ENCODE peak calls at places on chromosomes 2 and 18, in six cellular contexts. C is HepG2, G is K562, F is H1, A is GM12878, X is GM12891. K is an unnamed sample.

GRCh38 chr18:23397907-23398306 is 55.2 kb upstream of the RIOK3 start:
- DNase-seq in X (no peak), F (no peak), A (no peak), C (no peak), G (no peak), K (no peak)

GRCh38 chr2:30403592-30404353 is 43.3 kb upstream of the LCLAT1 start:
- DNase-seq in C (no peak), A (no peak), F (no peak), G (no peak), X (no peak), K (no peak)

GRCh38 chr2:3656762-3657691 is 973 bp upstream of the ALLC start:
- DNase-seq in F (no peak), X (no peak), C (peak; percentile 92), A (no peak), G (no peak), K (no peak)

GRCh38 chr2:75238670-75239330 is 39.5 kb upstream of the TACR1 start:
- DNase-seq in A (no peak), F (no peak), C (no peak), G (no peak), X (no peak), K (no peak)

GRCh38 chr2:12941203-12941602 is 224.5 kb downstream of the TRIB2 start:
- DNase-seq in X (no peak), A (no peak), G (no peak), C (no peak), F (no peak), K (no peak)

GRCh38 chr2:110114007-110114591 is 1.5 kb downstream of the MALL start:
- DNase-seq in C (peak; percentile 47), X (no peak), G (no peak), F (no peak), A (no peak), K (no peak)

GRCh38 chr2:20507711-20508110 is 60.8 kb downstream of the RHOB start:
- DNase-seq in C (no peak), F (no peak), X (no peak), G (no peak), A (no peak), K (no peak)

GRCh38 chr2:120653871-120654270 is 81.8 kb upstream of the GLI2 start:
- DNase-seq in F (no peak), A (no peak), G (no peak), X (no peak), C (no peak), K (no peak)

GRCh38 chr18:72895548-72895947 is 27.8 kb upstream of the NETO1 start:
- DNase-seq in A (no peak), F (no peak), X (no peak), C (no peak), G (no peak), K (no peak)

GRCh38 chr2:235551965-235552364 is 58.1 kb downstream of the AGAP1 start:
- DNase-seq in A (no peak), G (peak; percentile 20), C (peak; percentile 81), F (no peak), X (no peak), K (no peak)

GRCh38 chr2:209868595-209868994 is 97.0 kb downstream of the UNC80 start:
- DNase-seq in X (no peak), A (no peak), G (no peak), C (no peak), F (no peak), K (no peak)

GRCh38 chr2:32632089-32632488 is 4.2 kb downstream of the TTC27 start:
- DNase-seq in A (no peak), X (no peak), C (no peak), G (peak; percentile 20), F (no peak), K (no peak)

GRCh38 chr2:15561574-15562344 is 625 bp upstream of the NBAS start:
- DNase-seq in F (no peak), X (no peak), A (no peak), G (peak; percentile 65), C (peak; percentile 14), K (no peak)

GRCh38 chr18:35851286-35851967 is 121.1 kb upstream of the RMP24 start:
- DNase-seq in F (peak; percentile 53), G (no peak), C (no peak), A (no peak), X (no peak), K (no peak)

GRCh38 chr2:55986700-55987440 is 63.3 kb upstream of the EFEMP1 start:
- DNase-seq in X (no peak), F (no peak), A (no peak), G (no peak), C (no peak), K (no peak)

GRCh38 chr2:47323009-47323821 is 79.7 kb upstream of the MSH2 start:
- DNase-seq in A (peak; percentile 66), C (peak; percentile 69), F (peak; percentile 94), X (peak; percentile 51), G (peak; percentile 84), K (peak; percentile 60)
- TF ChIP-seq POLR2A in A (no peak), C (no peak), F (no peak), X (no peak), G (no peak), K (no peak)

DNA sequence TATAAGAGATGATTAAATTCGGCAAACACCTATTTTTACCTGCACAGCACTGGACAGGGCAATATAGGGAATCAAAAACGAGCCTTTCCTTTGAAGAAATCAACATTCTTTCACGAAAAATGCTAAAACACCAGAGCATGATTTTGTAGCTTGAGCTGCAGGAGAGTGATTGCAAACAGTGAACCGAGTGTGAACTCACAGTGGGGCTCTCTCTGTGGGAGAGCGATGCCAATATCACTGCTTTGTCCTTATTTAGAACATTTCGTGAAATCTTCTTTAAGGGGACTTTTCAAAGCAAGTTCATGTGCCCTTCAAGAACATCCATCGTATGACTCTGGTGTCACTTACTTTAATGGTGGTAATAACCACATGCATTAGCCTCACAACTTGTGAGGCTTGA is 238.8 kb downstream of the CD226 start:
- DNase-seq in G (no peak), A (no peak), X (no peak), F (no peak), C (no peak), K (no peak)
- TF ChIP-seq POLR2AphosphoS5 in G (no peak), A (no peak), X (no peak), F (no peak), C (no peak), K (no peak)

DNA sequence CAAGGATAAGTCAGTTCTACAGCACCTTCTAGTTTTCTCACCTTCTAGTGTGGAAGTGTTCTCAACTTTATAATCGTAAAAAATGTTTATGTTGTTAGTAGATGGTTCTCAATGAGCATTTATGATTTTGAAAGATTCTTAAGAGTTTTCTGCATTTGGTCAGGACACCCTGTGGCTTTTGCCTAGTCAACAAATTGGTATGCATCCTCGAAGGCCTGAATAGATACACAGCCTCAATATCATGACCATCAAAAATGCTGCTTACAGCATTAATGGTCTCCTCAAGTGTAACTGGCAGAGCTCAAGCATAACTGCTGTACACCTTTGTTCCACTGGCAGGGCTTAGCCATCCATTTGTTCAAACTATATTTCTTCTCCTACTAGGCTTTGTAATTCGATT is 96.7 kb downstream of the CRACDL start:
- DNase-seq in G (no peak), A (no peak), F (no peak), X (no peak), C (no peak), K (no peak)
- TF ChIP-seq TAF1 in G (no peak), A (no peak), F (no peak), X (no peak), C (no peak), K (no peak)

GRCh38 chr2:18422416-18423165 is 137.9 kb downstream of the RDH14 start:
- DNase-seq in G (no peak), X (no peak), A (no peak), C (no peak), F (no peak), K (no peak)

GRCh38 chr2:18428516-18428915 is 131.9 kb downstream of the RDH14 start:
- DNase-seq in A (no peak), X (no peak), F (no peak), G (no peak), C (no peak), K (no peak)

GRCh38 chr2:18426174-18426573 is 134.3 kb downstream of the RDH14 start:
- DNase-seq in F (no peak), G (no peak), C (no peak), X (no peak), A (no peak), K (no peak)

GRCh38 chr2:18425186-18425585 is 135.3 kb downstream of the RDH14 start:
- DNase-seq in G (no peak), X (no peak), C (no peak), A (no peak), F (no peak), K (no peak)

GRCh38 chr2:18423636-18424035 is 136.8 kb downstream of the RDH14 start:
- DNase-seq in A (no peak), C (no peak), G (no peak), F (no peak), X (no peak), K (no peak)
- TF ChIP-seq POLR2A in A (no peak), C (no peak), G (no peak), F (no peak), X (no peak), K (no peak)

GRCh38 chr2:105455488-105455991 is 56.7 kb upstream of the FHL2 start:
- DNase-seq in C (peak; percentile 70), X (no peak), G (no peak), A (no peak), F (no peak), K (no peak)

GRCh38 chr2:105464325-105464724 is 65.5 kb upstream of the FHL2 start:
- DNase-seq in C (no peak), F (no peak), X (no peak), A (no peak), G (no peak), K (no peak)

GRCh38 chr2:105454801-105455485 is 56.1 kb upstream of the FHL2 start:
- DNase-seq in A (peak; percentile 1), C (peak; percentile 55), G (peak; percentile 37), X (no peak), F (no peak), K (no peak)

GRCh38 chr2:105458076-105458475 is 59.2 kb upstream of the FHL2 start:
- DNase-seq in A (no peak), C (no peak), F (no peak), G (no peak), X (no peak), K (no peak)

GRCh38 chr2:105460048-105460732 is 61.3 kb upstream of the FHL2 start:
- DNase-seq in G (no peak), A (no peak), C (no peak), X (no peak), F (no peak), K (no peak)
- TF ChIP-seq POLR2AphosphoS5 in G (no peak), A (no peak), C (no peak), X (no peak), F (no peak), K (no peak)

DNA sequence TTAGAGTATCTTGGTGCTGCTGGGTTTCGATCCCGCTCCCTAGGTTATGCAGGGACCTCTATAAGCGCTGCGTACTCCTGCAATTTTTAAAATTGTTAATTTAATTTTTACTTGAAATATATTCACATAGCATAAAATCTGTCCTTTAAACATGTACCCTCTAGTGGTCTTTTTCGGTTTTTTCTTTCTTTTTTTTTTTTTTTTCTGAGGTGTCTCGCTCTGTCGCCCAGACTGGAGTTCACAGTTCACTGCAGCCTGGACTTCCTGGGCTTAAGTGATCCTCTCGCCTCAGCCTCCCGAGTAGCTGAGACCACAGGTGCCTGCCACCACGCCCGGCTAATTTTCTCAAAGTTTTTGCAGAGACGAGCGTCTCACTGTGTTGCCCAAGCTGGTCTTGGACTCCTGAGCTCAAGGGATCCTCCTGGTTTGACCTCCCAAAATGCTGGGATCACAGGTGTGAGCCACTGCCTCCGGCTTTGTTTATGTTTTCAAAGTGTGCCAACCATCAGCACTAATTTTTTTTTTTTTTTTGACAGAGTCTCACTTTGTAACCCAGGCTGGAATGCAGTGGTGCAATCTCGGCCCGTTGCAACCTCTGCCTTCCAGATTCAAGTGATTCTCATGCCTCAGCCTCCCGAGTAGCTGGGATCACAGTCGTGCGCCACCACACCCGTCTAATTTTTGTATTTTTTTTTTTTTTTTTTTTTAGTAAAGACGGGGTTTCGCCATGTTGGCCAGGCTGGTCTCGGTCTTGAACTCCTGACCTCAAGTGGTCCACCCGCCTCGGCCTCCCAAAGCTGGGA is 585 bp upstream of the MOB1A start:
- DNase-seq in F (peak; percentile 51), C (no peak), A (no peak), G (no peak), X (no peak), K (no peak)
- TF ChIP-seq TAF1 in F (no peak), C (no peak), A (no peak), G (no peak), X (peak; percentile 28), K (no peak)

K was measured in GM12892.